ENCODE peak calls at places on chromosome 15, in four cellular contexts. One of them, this sample, is unnamed.
A peak's percentile ranks its signal among the peaks of the same experiment; 100 is the strongest.

GRCh38 chr15:81106560-81106959 is 27.5 kb upstream of the CFAP161 start:
- DNase-seq in CD8-positive, alpha-beta memory T cell: peak; percentile 28
- DNase-seq in SJCRH30: peak; percentile 75
- DNase-seq in CD8-positive, alpha-beta T cell: peak; percentile 32
- DNase-seq in this sample: peak; percentile 19

GRCh38 chr15:84949845-84950569 is 31.6 kb upstream of the PDE8A start:
- DNase-seq in CD8-positive, alpha-beta T cell: no peak
- DNase-seq in CD8-positive, alpha-beta memory T cell: no peak
- DNase-seq in SJCRH30: no peak
- DNase-seq in this sample: no peak

GRCh38 chr15:51377038-51377761 is 35.7 kb downstream of the GLDN start:
- DNase-seq in CD8-positive, alpha-beta T cell: no peak
- DNase-seq in SJCRH30: no peak
- DNase-seq in CD8-positive, alpha-beta memory T cell: no peak
- DNase-seq in this sample: no peak

GRCh38 chr15:64720188-64720587 is 55.2 kb downstream of the RBPMS2 start:
- DNase-seq in CD8-positive, alpha-beta memory T cell: no peak
- DNase-seq in SJCRH30: no peak
- DNase-seq in CD8-positive, alpha-beta T cell: no peak
- DNase-seq in this sample: no peak

GRCh38 chr15:44219073-44219472 is 24.0 kb upstream of the FRMD5 start:
- DNase-seq in CD8-positive, alpha-beta T cell: no peak
- DNase-seq in SJCRH30: peak; percentile 47
- DNase-seq in CD8-positive, alpha-beta memory T cell: no peak
- DNase-seq in this sample: no peak

GRCh38 chr15:75661041-75661778 is 13.5 kb downstream of the SNX33 start:
- DNase-seq in CD8-positive, alpha-beta memory T cell: no peak
- DNase-seq in CD8-positive, alpha-beta T cell: no peak
- DNase-seq in SJCRH30: no peak
- DNase-seq in this sample: peak; percentile 81

GRCh38 chr15:82196353-82196752 is 66.2 kb downstream of the EFL1 start:
- DNase-seq in SJCRH30: no peak
- DNase-seq in CD8-positive, alpha-beta memory T cell: no peak
- DNase-seq in CD8-positive, alpha-beta T cell: no peak
- DNase-seq in this sample: no peak

GRCh38 chr15:90701880-90702630 is 15.1 kb upstream of the BLM start:
- DNase-seq in SJCRH30: peak; percentile 85
- DNase-seq in CD8-positive, alpha-beta memory T cell: no peak
- DNase-seq in CD8-positive, alpha-beta T cell: no peak
- DNase-seq in this sample: no peak

GRCh38 chr15:49558924-49559323 is 61.7 kb downstream of the FAM227B start:
- DNase-seq in CD8-positive, alpha-beta T cell: no peak
- DNase-seq in SJCRH30: no peak
- DNase-seq in CD8-positive, alpha-beta memory T cell: no peak
- DNase-seq in this sample: no peak

GRCh38 chr15:96363692-96364091 is 33.2 kb downstream of the NR2F2 start:
- DNase-seq in CD8-positive, alpha-beta memory T cell: no peak
- DNase-seq in CD8-positive, alpha-beta T cell: no peak
- DNase-seq in SJCRH30: no peak
- DNase-seq in this sample: no peak
- H3K27me3 ChIP-seq in CD8-positive, alpha-beta memory T cell: peaks cover 43% of the 10 kb centered on the region
- H3K27me3 ChIP-seq in CD8-positive, alpha-beta T cell: peaks cover 42% of the 10 kb centered on the region
- H3K27me3 ChIP-seq in SJCRH30: no peaks in the 10 kb centered on the region
- H3K27me3 ChIP-seq in this sample: no peaks in the 10 kb centered on the region

GRCh38 chr15:36884404-36885335 is 215.7 kb downstream of the MEIS2 start:
- DNase-seq in CD8-positive, alpha-beta T cell: no peak
- DNase-seq in SJCRH30: no peak
- DNase-seq in CD8-positive, alpha-beta memory T cell: no peak
- DNase-seq in this sample: no peak
- H3K27me3 ChIP-seq in CD8-positive, alpha-beta T cell: peaks cover 49% of the 10 kb centered on the region
- H3K27me3 ChIP-seq in SJCRH30: no peaks in the 10 kb centered on the region
- H3K27me3 ChIP-seq in CD8-positive, alpha-beta memory T cell: peaks cover 38% of the 10 kb centered on the region
- H3K27me3 ChIP-seq in this sample: no peaks in the 10 kb centered on the region

DNA sequence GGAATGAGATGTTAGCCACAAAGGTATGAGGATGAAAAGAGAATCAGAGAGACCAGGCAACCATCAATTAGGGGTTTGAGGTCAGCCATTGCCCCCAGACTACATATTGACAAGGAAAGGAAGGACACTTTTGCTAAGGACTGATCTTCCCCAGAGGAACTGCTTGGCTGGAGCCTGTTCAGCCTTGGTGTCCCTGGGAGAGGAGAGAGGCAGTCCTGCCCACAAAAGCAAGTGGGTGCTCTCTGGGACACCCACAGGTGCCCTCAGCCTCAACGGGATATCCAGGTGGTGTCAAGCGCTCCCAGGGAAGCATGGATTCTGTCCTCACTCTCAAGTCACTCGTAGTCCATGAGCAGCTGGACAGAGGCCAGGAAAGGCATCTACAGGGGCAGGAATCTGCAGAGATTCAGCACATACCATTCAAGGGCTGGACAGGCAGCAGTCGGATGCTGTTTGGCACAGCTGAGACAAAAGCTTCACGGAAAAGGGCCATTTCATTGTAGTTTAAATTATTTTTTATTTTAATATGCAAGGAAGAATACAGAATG is 166.2 kb downstream of the UACA start:
- DNase-seq in CD8-positive, alpha-beta memory T cell: no peak
- DNase-seq in SJCRH30: no peak
- DNase-seq in CD8-positive, alpha-beta T cell: no peak
- DNase-seq in this sample: no peak
- H3K27me3 ChIP-seq in CD8-positive, alpha-beta memory T cell: no peaks in the 10 kb centered on the region
- H3K27me3 ChIP-seq in SJCRH30: no peaks in the 10 kb centered on the region
- H3K27me3 ChIP-seq in CD8-positive, alpha-beta T cell: no peaks in the 10 kb centered on the region
- H3K27me3 ChIP-seq in this sample: no peaks in the 10 kb centered on the region

DNA sequence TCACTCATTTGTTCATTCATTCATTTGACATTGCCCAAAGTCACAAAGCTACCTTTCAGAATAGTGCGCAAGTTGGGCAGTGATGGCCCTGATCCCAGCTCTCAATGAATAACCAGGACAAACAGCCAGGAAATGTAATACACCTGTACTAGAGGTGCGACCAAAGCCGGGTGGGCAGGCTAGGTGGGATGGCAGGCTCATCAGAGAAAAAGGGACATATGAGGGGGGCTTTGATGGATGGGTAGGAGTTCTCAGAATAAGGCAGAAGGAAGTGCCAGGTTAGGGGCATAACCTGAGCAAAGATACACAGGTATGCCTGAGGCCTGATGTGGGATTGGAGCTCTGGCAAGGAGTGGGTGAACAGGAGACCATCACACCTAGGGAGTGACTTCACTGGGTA is 53.4 kb upstream of the SMAD6 start:
- DNase-seq in CD8-positive, alpha-beta T cell: no peak
- DNase-seq in SJCRH30: no peak
- DNase-seq in CD8-positive, alpha-beta memory T cell: no peak
- DNase-seq in this sample: no peak
- H3K27me3 ChIP-seq in CD8-positive, alpha-beta T cell: no peaks in the 10 kb centered on the region
- H3K27me3 ChIP-seq in SJCRH30: peaks cover 24% of the 10 kb centered on the region
- H3K27me3 ChIP-seq in CD8-positive, alpha-beta memory T cell: no peaks in the 10 kb centered on the region
- H3K27me3 ChIP-seq in this sample: no peaks in the 10 kb centered on the region

DNA sequence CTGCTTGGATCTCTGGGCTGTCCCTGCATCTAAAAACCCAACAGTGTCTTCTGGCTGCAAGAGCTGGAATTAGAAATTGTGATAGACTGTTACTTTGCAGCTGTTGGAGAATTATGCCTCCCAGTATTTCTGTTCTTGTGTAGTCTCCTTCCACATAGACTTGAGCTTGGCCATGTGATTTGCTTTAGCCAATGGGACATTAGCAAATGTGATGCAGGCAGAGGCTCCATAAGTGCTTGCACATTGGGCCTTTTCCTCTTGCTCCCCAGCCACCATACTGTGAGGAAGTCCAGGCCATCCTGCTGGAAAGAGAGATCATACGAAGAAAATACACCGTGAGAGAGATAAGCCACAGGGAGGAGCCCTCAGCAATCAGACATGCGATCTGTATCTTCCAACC is 33.8 kb upstream of the RASGRF1 start:
- DNase-seq in CD8-positive, alpha-beta T cell: no peak
- DNase-seq in CD8-positive, alpha-beta memory T cell: no peak
- DNase-seq in SJCRH30: no peak
- DNase-seq in this sample: no peak
- H3K27me3 ChIP-seq in CD8-positive, alpha-beta T cell: no peaks in the 10 kb centered on the region
- H3K27me3 ChIP-seq in CD8-positive, alpha-beta memory T cell: no peaks in the 10 kb centered on the region
- H3K27me3 ChIP-seq in SJCRH30: no peaks in the 10 kb centered on the region
- H3K27me3 ChIP-seq in this sample: no peaks in the 10 kb centered on the region

GRCh38 chr15:98331676-98332075 is 316.7 kb upstream of the IGF1R start:
- DNase-seq in SJCRH30: no peak
- DNase-seq in CD8-positive, alpha-beta memory T cell: no peak
- DNase-seq in CD8-positive, alpha-beta T cell: no peak
- DNase-seq in this sample: no peak

GRCh38 chr15:98326804-98327203 is 321.5 kb upstream of the IGF1R start:
- DNase-seq in SJCRH30: no peak
- DNase-seq in CD8-positive, alpha-beta memory T cell: no peak
- DNase-seq in CD8-positive, alpha-beta T cell: no peak
- DNase-seq in this sample: no peak

GRCh38 chr15:98333206-98333605 is 315.1 kb upstream of the IGF1R start:
- DNase-seq in CD8-positive, alpha-beta T cell: no peak
- DNase-seq in SJCRH30: no peak
- DNase-seq in CD8-positive, alpha-beta memory T cell: no peak
- DNase-seq in this sample: no peak

GRCh38 chr15:98330258-98330657 is 318.1 kb upstream of the IGF1R start:
- DNase-seq in SJCRH30: no peak
- DNase-seq in CD8-positive, alpha-beta T cell: no peak
- DNase-seq in CD8-positive, alpha-beta memory T cell: no peak
- DNase-seq in this sample: no peak

DNA sequence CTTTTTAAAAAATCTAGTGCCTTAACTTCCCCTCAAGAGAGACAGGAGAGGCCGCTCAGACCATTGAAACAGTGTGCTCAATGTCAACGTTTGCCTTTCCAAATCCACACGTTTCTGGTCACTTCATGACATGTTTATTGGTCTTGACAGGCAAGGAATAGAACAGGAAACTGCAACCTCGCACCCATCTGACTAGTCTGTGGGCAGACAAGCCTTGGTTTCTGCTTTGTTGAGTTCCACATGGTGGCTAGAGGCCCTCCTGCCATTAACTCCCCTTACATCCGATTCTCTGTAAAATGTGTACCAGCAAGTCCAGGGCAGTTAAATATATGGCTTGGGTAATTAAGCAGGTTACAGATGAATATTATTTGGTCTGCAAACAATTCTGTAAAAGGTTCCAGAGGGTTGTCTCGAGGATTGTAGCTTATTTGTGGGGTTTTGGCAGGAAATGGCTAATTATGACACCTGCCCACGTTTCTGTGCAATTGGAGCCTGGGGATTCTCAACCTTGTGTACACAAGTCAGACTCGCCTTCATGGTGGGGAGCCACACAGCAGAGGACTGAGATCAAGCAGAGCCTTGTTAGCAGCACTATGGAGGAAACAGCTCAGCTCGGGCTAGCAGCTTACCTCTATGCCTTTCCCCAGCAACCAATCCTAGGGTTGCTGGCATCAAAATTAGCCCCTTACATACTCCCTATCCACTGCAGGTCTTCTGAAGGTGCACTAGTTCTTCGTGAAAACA is 317.5 kb upstream of the IGF1R start:
- DNase-seq in SJCRH30: no peak
- DNase-seq in CD8-positive, alpha-beta memory T cell: no peak
- DNase-seq in CD8-positive, alpha-beta T cell: no peak
- DNase-seq in this sample: no peak
- H3K27me3 ChIP-seq in SJCRH30: no peaks in the 10 kb centered on the region
- H3K27me3 ChIP-seq in CD8-positive, alpha-beta memory T cell: no peaks in the 10 kb centered on the region
- H3K27me3 ChIP-seq in CD8-positive, alpha-beta T cell: no peaks in the 10 kb centered on the region
- H3K27me3 ChIP-seq in this sample: no peaks in the 10 kb centered on the region

GRCh38 chr15:72174551-72175165 is 22.9 kb downstream of the GRAMD2A start:
- DNase-seq in SJCRH30: no peak
- DNase-seq in CD8-positive, alpha-beta memory T cell: no peak
- DNase-seq in CD8-positive, alpha-beta T cell: no peak
- DNase-seq in this sample: no peak
- H3K27me3 ChIP-seq in SJCRH30: no peaks in the 10 kb centered on the region
- H3K27me3 ChIP-seq in CD8-positive, alpha-beta memory T cell: no peaks in the 10 kb centered on the region
- H3K27me3 ChIP-seq in CD8-positive, alpha-beta T cell: no peaks in the 10 kb centered on the region
- H3K27me3 ChIP-seq in this sample: no peaks in the 10 kb centered on the region

GRCh38 chr15:96352594-96353377 is 22.3 kb downstream of the NR2F2 start:
- DNase-seq in CD8-positive, alpha-beta T cell: no peak
- DNase-seq in CD8-positive, alpha-beta memory T cell: no peak
- DNase-seq in SJCRH30: no peak
- DNase-seq in this sample: no peak
- H3K27me3 ChIP-seq in CD8-positive, alpha-beta T cell: peaks cover 51% of the 10 kb centered on the region
- H3K27me3 ChIP-seq in CD8-positive, alpha-beta memory T cell: peaks cover 69% of the 10 kb centered on the region
- H3K27me3 ChIP-seq in SJCRH30: no peaks in the 10 kb centered on the region
- H3K27me3 ChIP-seq in this sample: no peaks in the 10 kb centered on the region

GRCh38 chr15:39400002-39400401 is 180.9 kb upstream of the THBS1 start:
- DNase-seq in CD8-positive, alpha-beta memory T cell: no peak
- DNase-seq in CD8-positive, alpha-beta T cell: no peak
- DNase-seq in SJCRH30: no peak
- DNase-seq in this sample: no peak
- H3K27me3 ChIP-seq in CD8-positive, alpha-beta memory T cell: no peaks in the 10 kb centered on the region
- H3K27me3 ChIP-seq in CD8-positive, alpha-beta T cell: no peaks in the 10 kb centered on the region
- H3K27me3 ChIP-seq in SJCRH30: no peaks in the 10 kb centered on the region
- H3K27me3 ChIP-seq in this sample: no peaks in the 10 kb centered on the region

This sample was measured in Peyer's patch.